ENCODE peak calls at places on chromosomes 13 and 19, in eight cellular contexts. C, H, K, A, J, W, B and D are unnamed samples.
A peak's percentile ranks its signal among the peaks of the same experiment; 100 is the strongest.

GRCh38 chr13:112759834-112760233 is 70.0 kb downstream of the ATP11A start:
- DNase-seq in C (no peak), J (no peak), W (no peak), B (no peak), H (no peak), K (no peak), A (no peak), D (no peak)

GRCh38 chr13:66348745-66349720 is 881.1 kb downstream of the PCDH9 start:
- DNase-seq in K (no peak), W (no peak), H (no peak), A (no peak), B (no peak), J (no peak), C (no peak), D (no peak)

GRCh38 chr19:20077791-20078463 is at the start of gene ZNF90:
- DNase-seq in W (peak; percentile 96), B (peak; percentile 92), J (peak; percentile 98), A (peak; percentile 73), K (peak; percentile 88), C (peak; percentile 97), H (peak; percentile 98), D (peak; percentile 95)

GRCh38 chr13:44768233-44768632 is 192.1 kb upstream of the TSC22D1 start:
- DNase-seq in A (no peak), C (no peak), W (no peak), H (no peak), K (no peak), J (no peak), B (no peak), D (no peak)

GRCh38 chr19:49335071-49335783 is at the start of gene CD37:
- DNase-seq in A (peak; percentile 51), H (peak; percentile 74), W (no peak), K (peak; percentile 67), J (peak; percentile 44), C (no peak), B (peak; percentile 37), D (no peak)

GRCh38 chr19:51422053-51422448 is 4.6 kb upstream of the SIGLEC10 start:
- DNase-seq in J (peak; percentile 99), A (peak; percentile 81), H (peak; percentile 86), K (peak; percentile 91), W (peak; percentile 100), C (peak; percentile 71), B (peak; percentile 88), D (peak; percentile 94)

GRCh38 chr13:33472446-33472845 is 186.9 kb upstream of the STARD13 start:
- DNase-seq in H (no peak), W (no peak), B (no peak), A (no peak), C (no peak), K (no peak), J (no peak), D (no peak)

GRCh38 chr19:27974082-27974513 is 1238.9 kb downstream of the UQCRFS1 start:
- DNase-seq in J (peak; percentile 83), K (no peak), C (no peak), W (peak; percentile 52), A (no peak), H (no peak), B (peak; percentile 9), D (no peak)

GRCh38 chr13:35479691-35480090 is 3.2 kb upstream of the MAB21L1 start:
- DNase-seq in K (no peak), H (no peak), J (no peak), B (no peak), W (no peak), C (no peak), A (no peak), D (no peak)

GRCh38 chr13:61954092-61954491 is 538.4 kb upstream of the PCDH20 start:
- DNase-seq in K (no peak), B (no peak), A (no peak), H (no peak), C (no peak), J (no peak), W (no peak), D (no peak)

GRCh38 chr13:95275322-95276118 is 25.7 kb downstream of the ABCC4 start:
- DNase-seq in J (no peak), A (no peak), K (no peak), W (no peak), H (no peak), C (peak; percentile 15), B (no peak), D (no peak)

GRCh38 chr19:3184847-3185481 is 766 bp upstream of the NCLN start:
- DNase-seq in H (no peak), J (no peak), W (no peak), A (peak; percentile 53), B (peak; percentile 73), K (peak; percentile 86), C (peak; percentile 74), D (peak; percentile 77)

GRCh38 chr13:34435338-34435737 is 506.7 kb upstream of the NBEA start:
- DNase-seq in H (no peak), K (no peak), W (no peak), C (no peak), A (no peak), B (no peak), J (no peak), D (no peak)

GRCh38 chr13:83325454-83325853 is 556.8 kb downstream of the SLITRK1 start:
- DNase-seq in J (no peak), A (no peak), H (no peak), B (no peak), C (no peak), W (no peak), K (no peak), D (no peak)

GRCh38 chr13:99896712-99897440 is 74.7 kb downstream of the ZIC5 start:
- DNase-seq in K (no peak), C (no peak), H (no peak), W (no peak), A (no peak), B (no peak), J (peak; percentile 43), D (no peak)

GRCh38 chr13:99895428-99895998 is 76.1 kb downstream of the ZIC5 start:
- DNase-seq in B (no peak), K (no peak), H (no peak), C (no peak), A (no peak), J (peak; percentile 59), W (no peak), D (no peak)

GRCh38 chr13:99894835-99895427 is 76.6 kb downstream of the ZIC5 start:
- DNase-seq in J (peak; percentile 70), W (no peak), H (no peak), A (no peak), C (no peak), B (peak; percentile 18), K (no peak), D (no peak)

GRCh38 chr13:99894105-99894504 is 77.5 kb downstream of the ZIC5 start:
- DNase-seq in W (no peak), C (no peak), J (no peak), B (no peak), H (no peak), K (no peak), A (no peak), D (no peak)

DNA sequence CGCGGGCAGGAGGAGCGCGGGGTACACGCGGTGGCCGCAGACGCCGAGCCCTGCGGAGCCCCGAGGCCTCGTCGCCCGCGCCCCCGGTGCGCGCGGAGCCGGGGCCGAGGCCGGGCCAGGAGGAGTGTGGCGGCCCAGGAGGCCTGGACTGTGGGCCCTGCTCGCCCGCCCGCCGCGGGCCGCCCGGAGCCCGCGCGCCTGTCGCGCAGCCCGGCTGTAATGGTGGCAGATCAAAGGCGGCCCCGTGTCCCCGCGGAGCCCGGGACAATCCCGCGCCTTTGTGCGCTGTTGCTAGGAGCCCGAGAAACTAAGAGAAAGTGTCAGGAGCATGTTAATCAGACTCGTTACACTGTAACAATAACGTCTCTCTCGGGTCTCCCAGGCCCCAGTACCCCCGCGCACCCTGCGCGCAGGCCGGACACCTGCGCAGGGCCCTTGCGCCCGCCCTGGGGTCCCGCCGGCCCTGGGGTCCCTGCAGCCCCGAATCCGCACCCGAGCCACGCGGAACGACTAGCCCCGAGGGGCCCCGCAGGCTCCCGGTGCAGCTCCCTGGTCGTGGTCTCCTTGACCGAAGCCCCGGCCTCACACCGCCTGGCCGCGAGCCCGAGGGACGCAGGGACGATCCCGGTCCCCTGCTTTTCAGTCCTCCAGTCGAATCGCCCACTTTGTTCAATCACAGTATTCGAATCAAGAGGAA is 75.4 kb downstream of the ZIC5 start:
- DNase-seq in W (peak; percentile 65), H (no peak), J (peak; percentile 78), B (no peak), C (no peak), K (no peak), A (no peak), D (no peak)
- H3K4me3 ChIP-seq in W (peak overlapping the region; percentile 42), H (peak overlapping the region; percentile 47), J (no peak overlapping the region), B (no peak overlapping the region), C (no peak overlapping the region), K (no peak overlapping the region), A (peak overlapping the region; percentile 50), D (peak overlapping the region; percentile 47)

GRCh38 chr13:40981949-40982348 is 37.2 kb downstream of the ELF1 start:
- DNase-seq in J (no peak), A (no peak), B (no peak), K (no peak), C (no peak), H (no peak), W (no peak), D (no peak)
- H3K4me3 ChIP-seq in J (no peak overlapping the region), A (peak overlapping the region; percentile 80), B (no peak overlapping the region), K (peak overlapping the region; percentile 45), C (no peak overlapping the region), H (peak overlapping the region; percentile 39), W (no peak overlapping the region), D (peak overlapping the region; percentile 76)

DNA sequence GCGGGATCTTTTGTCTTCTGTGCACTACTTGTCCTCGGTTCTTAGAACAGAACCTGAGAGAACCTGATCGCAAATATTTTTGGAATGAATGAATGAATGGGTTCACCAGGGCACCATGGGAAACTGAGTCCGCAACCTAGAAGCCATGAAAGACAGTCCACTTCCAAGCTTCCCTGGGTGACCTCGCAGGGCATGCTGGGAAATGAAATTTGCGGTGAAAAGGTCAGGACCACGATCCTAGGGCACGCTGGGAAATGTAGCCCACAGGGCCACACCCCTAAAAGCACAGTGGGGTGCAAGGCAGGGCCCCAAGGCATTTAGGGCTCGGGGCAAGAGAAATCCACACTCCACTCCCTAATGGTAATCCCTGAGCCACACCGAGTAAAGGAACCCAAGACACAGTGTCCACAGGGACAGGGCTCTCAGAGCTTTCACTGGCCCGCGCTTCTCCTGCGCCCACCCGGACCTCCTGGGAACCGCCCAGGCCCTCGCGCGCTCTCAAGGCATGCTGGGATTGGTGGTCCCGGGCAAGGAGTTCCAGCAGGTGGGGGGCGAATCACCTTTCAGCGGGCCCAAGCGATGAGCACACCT is 1.1 kb upstream of the PPP1R12C start:
- DNase-seq in H (no peak), K (peak; percentile 71), A (no peak), J (peak; percentile 94), W (peak; percentile 94), C (peak; percentile 12), B (peak; percentile 35), D (peak; percentile 83)
- H3K4me3 ChIP-seq in H (peak overlapping the region; percentile 69), K (peak overlapping the region; percentile 89), A (peak overlapping the region; percentile 89), J (peak overlapping the region; percentile 83), W (peak overlapping the region; percentile 89), C (no peak overlapping the region), B (no peak overlapping the region), D (peak overlapping the region; percentile 52)

DNA sequence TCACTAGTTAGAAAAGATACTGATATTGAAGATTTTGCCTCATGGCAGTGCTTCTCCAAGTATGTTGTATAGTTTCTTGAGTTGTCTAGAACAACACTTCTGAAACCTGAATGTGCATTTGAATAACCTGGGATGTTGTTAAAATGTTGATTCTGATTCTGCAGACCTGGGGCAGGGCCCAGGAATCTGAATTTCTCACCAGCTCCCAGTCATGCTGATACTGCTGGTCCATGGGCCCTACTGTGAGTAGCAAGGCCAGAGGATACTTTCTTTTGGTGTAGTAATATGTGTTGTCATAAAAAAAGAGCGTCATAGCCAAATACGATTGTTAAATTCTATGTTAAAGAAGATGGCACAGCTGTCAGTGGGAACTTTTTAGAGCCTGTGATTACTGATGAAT is 41.6 kb upstream of the C1QTNF9 start:
- DNase-seq in A (no peak), K (no peak), W (no peak), H (no peak), J (no peak), B (no peak), C (no peak), D (no peak)
- H3K4me3 ChIP-seq in A (peak overlapping the region; percentile 42), K (peak overlapping the region; percentile 27), W (no peak overlapping the region), H (peak overlapping the region; percentile 17), J (no peak overlapping the region), B (no peak overlapping the region), C (no peak overlapping the region), D (peak overlapping the region; percentile 6)